ENCODE peak calls at places on chromosomes 11 and 22, in four cellular contexts. I is mucosa of descending colon, F is HAP-1, G is H9. M is an unnamed sample.
A peak's percentile ranks its signal among the peaks of the same experiment; 100 is the strongest.

GRCh38 chr11:48683226-48683720 is 194.7 kb downstream of the OR4A47 start:
- DNase-seq in I (no peak), G (no peak), F (no peak), M (no peak)

GRCh38 chr22:20086101-20086599 is 6.1 kb downstream of the DGCR8 start:
- DNase-seq in F (no peak), I (peak; percentile 17), G (no peak), M (no peak)

GRCh38 chr11:123760894-123761293 is 6.6 kb upstream of the OR6X1 start:
- DNase-seq in G (no peak), I (no peak), F (no peak), M (no peak)

GRCh38 chr11:35364101-35364780 is 55.1 kb downstream of the SLC1A2 start:
- DNase-seq in G (no peak), I (no peak), F (no peak), M (no peak)

GRCh38 chr11:36231300-36231699 is 57.9 kb downstream of the COMMD9 start:
- DNase-seq in G (no peak), F (no peak), I (no peak), M (no peak)

GRCh38 chr11:29962243-29962642 is 54.6 kb downstream of the KCNA4 start:
- DNase-seq in I (no peak), G (peak; percentile 72), F (peak; percentile 60), M (peak; percentile 44)

GRCh38 chr22:50305658-50306566 is 1.5 kb downstream of the PLXNB2 start:
- DNase-seq in F (peak; percentile 88), G (no peak), I (peak; percentile 88), M (no peak)

GRCh38 chr11:112249871-112250590 is 10.6 kb downstream of the PLET1 start:
- DNase-seq in F (no peak), G (no peak), I (no peak), M (peak; percentile 76)

GRCh38 chr11:10314199-10315072 is 9.6 kb downstream of the ADM start:
- DNase-seq in F (no peak), G (peak; percentile 34), I (no peak), M (no peak)

GRCh38 chr11:134049303-134049702 is 19.6 kb upstream of the JAM3 start:
- DNase-seq in I (no peak), F (no peak), G (no peak), M (peak; percentile 37)

GRCh38 chr11:104127828-104128227 is 36.1 kb downstream of the PDGFD start:
- DNase-seq in I (no peak), F (no peak), G (no peak), M (no peak)

GRCh38 chr11:73053964-73054363 is 88.2 kb downstream of the FCHSD2 start:
- DNase-seq in G (no peak), I (no peak), F (no peak), M (no peak)

GRCh38 chr22:39353346-39353745 is 3.6 kb downstream of the SYNGR1 start:
- DNase-seq in G (no peak), I (no peak), F (no peak), M (no peak)

GRCh38 chr22:45584121-45584570 is 81.5 kb downstream of the FBLN1 start:
- DNase-seq in G (no peak), F (no peak), I (no peak), M (no peak)

GRCh38 chr11:19814421-19814820 is 101.8 kb downstream of the NAV2 start:
- DNase-seq in F (no peak), G (peak; percentile 55), I (no peak), M (no peak)

GRCh38 chr22:17675584-17675983 is 37.0 kb downstream of the BCL2L13 start:
- DNase-seq in F (no peak), I (no peak), G (no peak), M (no peak)

GRCh38 chr11:28146123-28146751 is 38.0 kb downstream of the METTL15 start:
- DNase-seq in I (no peak), F (no peak), G (no peak), M (no peak)

GRCh38 chr11:46855863-46856262 is 9.8 kb upstream of the CKAP5 start:
- DNase-seq in G (no peak), I (no peak), F (no peak), M (no peak)

GRCh38 chr22:22113701-22114100 is 130.9 kb upstream of the VPREB1 start:
- DNase-seq in I (no peak), F (no peak), G (no peak), M (no peak)

GRCh38 chr11:118619444-118620205 is 12.2 kb downstream of the PHLDB1 start:
- DNase-seq in G (no peak), F (no peak), I (no peak), M (no peak)

GRCh38 chr11:72652871-72653615 is 21.2 kb downstream of the PDE2A start:
- DNase-seq in G (peak; percentile 92), F (no peak), I (no peak), M (no peak)

GRCh38 chr22:30754971-30755759 is 60.5 kb downstream of the OSBP2 start:
- DNase-seq in G (peak; percentile 73), I (peak; percentile 66), F (peak; percentile 32), M (peak; percentile 71)

GRCh38 chr22:38298312-38299000 is 18.8 kb downstream of the CSNK1E start:
- DNase-seq in G (peak; percentile 74), F (peak; percentile 58), I (peak; percentile 51), M (no peak)

GRCh38 chr11:32088117-32088941 is 2.5 kb upstream of the RCN1 start:
- DNase-seq in G (no peak), F (peak; percentile 65), I (no peak), M (no peak)

GRCh38 chr11:12673924-12674570 is at the start of gene TEAD1:
- DNase-seq in G (peak; percentile 95), F (peak; percentile 96), I (peak; percentile 99), M (peak; percentile 97)

GRCh38 chr11:473975-474785 is 24.1 kb downstream of the PTDSS2 start:
- DNase-seq in I (no peak), F (no peak), G (no peak), M (no peak)

GRCh38 chr11:68954970-68955958 is 25.5 kb downstream of the MRGPRD start:
- DNase-seq in I (peak; percentile 78), G (peak; percentile 44), F (no peak), M (no peak)

GRCh38 chr22:17922925-17923898 is 101.1 kb downstream of the MICAL3 start:
- DNase-seq in F (no peak), I (no peak), G (no peak), M (no peak)

GRCh38 chr11:8807544-8808225 is 103.3 kb upstream of the AKIP1 start:
- DNase-seq in F (no peak), I (peak; percentile 58), G (no peak), M (no peak)

GRCh38 chr22:22818861-22819855 is 68.5 kb upstream of the IGLL5 start:
- DNase-seq in G (no peak), F (no peak), I (no peak), M (no peak)

GRCh38 chr11:93529707-93530467 is 13.3 kb downstream of the SMCO4 start:
- DNase-seq in G (no peak), I (no peak), F (no peak), M (no peak)

GRCh38 chr22:42831712-42832111 is 25.4 kb downstream of the ARFGAP3 start:
- DNase-seq in I (no peak), G (no peak), F (no peak), M (no peak)

DNA sequence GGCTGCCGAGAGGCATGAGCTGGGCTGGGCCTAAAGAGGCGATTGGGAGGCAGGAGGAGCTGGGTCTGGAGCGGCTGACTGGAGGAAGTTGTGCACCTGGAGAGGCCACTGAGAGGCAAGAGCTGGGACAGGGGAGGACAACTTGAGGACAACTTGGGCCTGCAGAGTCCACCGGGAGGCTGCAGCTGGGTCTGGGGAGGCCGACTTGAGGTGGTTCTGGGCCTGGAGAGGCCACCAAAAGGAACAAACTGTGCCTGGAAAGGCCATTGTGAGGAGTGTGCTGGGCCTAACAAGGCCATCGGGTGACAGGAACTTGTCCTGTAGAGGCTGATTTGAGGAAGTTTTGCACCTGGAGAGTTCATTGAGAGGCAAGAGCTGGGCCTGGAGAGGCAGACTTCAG is 41.5 kb downstream of the OR4C45 start:
- DNase-seq in I (no peak), G (no peak), F (no peak), M (no peak)
- H3K9me3 ChIP-seq in I (peaks cover 72% of the 10 kb centered on the region), G (peaks cover 99% of the 10 kb centered on the region), F (no peaks in the 10 kb centered on the region), M (peaks cover 2% of the 10 kb centered on the region)

GRCh38 chr22:24149191-24149590 is 32.1 kb upstream of the SUSD2 start:
- DNase-seq in G (no peak), F (no peak), I (no peak), M (no peak)
- H3K9me3 ChIP-seq in G (no peaks in the 10 kb centered on the region), F (no peaks in the 10 kb centered on the region), I (no peaks in the 10 kb centered on the region), M (no peaks in the 10 kb centered on the region)

GRCh38 chr22:48609279-48609865 is 1218.3 kb downstream of the BRD1 start:
- DNase-seq in I (no peak), F (no peak), G (no peak), M (no peak)

GRCh38 chr22:48605125-48605524 is 1222.5 kb downstream of the BRD1 start:
- DNase-seq in F (no peak), G (no peak), I (no peak), M (no peak)

GRCh38 chr22:48606684-48607307 is 1220.9 kb downstream of the BRD1 start:
- DNase-seq in I (no peak), G (no peak), F (no peak), M (no peak)

GRCh38 chr22:48605856-48606255 is 1221.8 kb downstream of the BRD1 start:
- DNase-seq in F (no peak), G (no peak), I (no peak), M (no peak)

GRCh38 chr22:48607901-48608650 is 1219.6 kb downstream of the BRD1 start:
- DNase-seq in G (no peak), I (no peak), F (no peak), M (no peak)
- H3K9me3 ChIP-seq in G (no peaks in the 10 kb centered on the region), I (no peaks in the 10 kb centered on the region), F (no peaks in the 10 kb centered on the region), M (no peaks in the 10 kb centered on the region)

GRCh38 chr22:36466258-36466657 is 15.2 kb downstream of the TXN2 start:
- DNase-seq in G (no peak), I (no peak), F (no peak), M (no peak)
- H3K9me3 ChIP-seq in G (no peaks in the 10 kb centered on the region), I (no peaks in the 10 kb centered on the region), F (no peaks in the 10 kb centered on the region), M (no peaks in the 10 kb centered on the region)